ENCODE peak calls at places on chromosomes 7 and 10, in eight cellular contexts. L is kidney; S is cardiac muscle cell; R is activated B cell treated with CpG ODN at 0.5 μM for 24 hours; H is sigmoid colon; M is RWPE1; U is CD8-positive, alpha-beta T cell; K is lower lobe of right lung. Z is an unnamed sample.

GRCh38 chr7:14806886-14807285 is 95.7 kb downstream of the DGKB start:
- DNase-seq in S (no peak), K (no peak), H (no peak), R (no peak), L (no peak), M (no peak), U (no peak), Z (no peak)

GRCh38 chr7:100965723-100966541 is 3.4 kb upstream of the MUC12 start:
- DNase-seq in L (peak), R (peak), K (peak), M (peak), H (no peak), S (peak), U (peak), Z (peak)

GRCh38 chr10:118333871-118334270 is 8.3 kb downstream of the FAM204A start:
- DNase-seq in H (no peak), S (no peak), M (no peak), R (no peak), L (no peak), K (no peak), U (no peak), Z (no peak)

GRCh38 chr7:43071604-43072003 is 40.8 kb upstream of the HECW1 start:
- DNase-seq in R (no peak), U (no peak), M (no peak), K (no peak), L (no peak), H (no peak), S (peak), Z (no peak)

GRCh38 chr7:100547872-100548271 is 8.9 kb downstream of the AGFG2 start:
- DNase-seq in S (no peak), U (no peak), H (no peak), K (no peak), L (no peak), M (no peak), R (no peak), Z (no peak)

GRCh38 chr7:109983618-109984017 is 1107.3 kb upstream of the LRRN3 start:
- DNase-seq in R (no peak), H (no peak), U (no peak), L (no peak), S (no peak), M (no peak), K (no peak), Z (no peak)

GRCh38 chr7:55657654-55658053 is 85.4 kb upstream of the VOPP1 start:
- DNase-seq in R (no peak), U (no peak), M (no peak), K (no peak), H (no peak), L (no peak), S (no peak), Z (no peak)

GRCh38 chr10:131427901-131428300 is 116.4 kb upstream of the TCERG1L start:
- DNase-seq in H (no peak), M (no peak), R (no peak), K (no peak), L (peak), S (no peak), U (no peak), Z (no peak)

GRCh38 chr7:81361769-81362168 is 408.1 kb downstream of the HGF start:
- DNase-seq in M (no peak), K (no peak), R (no peak), L (no peak), U (no peak), H (no peak), S (peak), Z (no peak)

GRCh38 chr7:12833829-12834228 is 146.4 kb downstream of the ARL4A start:
- DNase-seq in K (no peak), H (no peak), S (no peak), R (no peak), M (no peak), U (no peak), L (no peak), Z (no peak)

GRCh38 chr7:47449810-47450586 is 131.9 kb downstream of the TNS3 start:
- DNase-seq in K (no peak), U (no peak), S (no peak), H (no peak), R (no peak), M (no peak), L (no peak), Z (no peak)

GRCh38 chr7:137717811-137718271 is 128.9 kb downstream of the DGKI start:
- DNase-seq in M (no peak), L (no peak), K (no peak), R (no peak), S (no peak), U (no peak), H (no peak), Z (no peak)

GRCh38 chr10:1102836-1103235 is 46.7 kb downstream of the WDR37 start:
- DNase-seq in M (no peak), R (no peak), U (no peak), L (no peak), K (no peak), S (no peak), H (no peak), Z (no peak)

GRCh38 chr7:30743371-30744074 is 8.4 kb upstream of the INMT start:
- DNase-seq in L (no peak), U (no peak), M (peak), S (peak), K (no peak), R (no peak), H (no peak), Z (no peak)

GRCh38 chr7:3544202-3544601 is 243.2 kb downstream of the SDK1 start:
- DNase-seq in U (no peak), M (no peak), S (no peak), H (no peak), K (no peak), R (no peak), L (no peak), Z (no peak)

GRCh38 chr7:73718905-73719805 is at the start of gene STX1A:
- DNase-seq in U (peak), K (peak), R (peak), S (peak), M (peak), H (peak), L (peak), Z (peak)

GRCh38 chr7:140672382-140673062 is at the start of gene ADCK2:
- DNase-seq in U (peak), S (peak), L (peak), M (peak), K (peak), R (peak), H (peak), Z (peak)

GRCh38 chr7:55224111-55224510 is 141.0 kb upstream of the LANCL2 start:
- DNase-seq in R (no peak), K (no peak), M (no peak), U (no peak), S (no peak), H (no peak), L (no peak), Z (no peak)

GRCh38 chr10:95525033-95525418 is 36.1 kb downstream of the SORBS1 start:
- DNase-seq in L (no peak), R (no peak), M (no peak), U (no peak), H (no peak), K (no peak), S (no peak), Z (no peak)

GRCh38 chr10:80324086-80324485 is 32.5 kb downstream of the DYDC1 start:
- DNase-seq in U (no peak), M (peak), R (no peak), H (no peak), S (no peak), L (no peak), K (no peak), Z (no peak)

GRCh38 chr7:143490719-143491306 is 13.1 kb downstream of the TAS2R41 start:
- DNase-seq in H (no peak), L (no peak), M (no peak), K (no peak), S (peak), U (no peak), R (no peak), Z (no peak)

DNA sequence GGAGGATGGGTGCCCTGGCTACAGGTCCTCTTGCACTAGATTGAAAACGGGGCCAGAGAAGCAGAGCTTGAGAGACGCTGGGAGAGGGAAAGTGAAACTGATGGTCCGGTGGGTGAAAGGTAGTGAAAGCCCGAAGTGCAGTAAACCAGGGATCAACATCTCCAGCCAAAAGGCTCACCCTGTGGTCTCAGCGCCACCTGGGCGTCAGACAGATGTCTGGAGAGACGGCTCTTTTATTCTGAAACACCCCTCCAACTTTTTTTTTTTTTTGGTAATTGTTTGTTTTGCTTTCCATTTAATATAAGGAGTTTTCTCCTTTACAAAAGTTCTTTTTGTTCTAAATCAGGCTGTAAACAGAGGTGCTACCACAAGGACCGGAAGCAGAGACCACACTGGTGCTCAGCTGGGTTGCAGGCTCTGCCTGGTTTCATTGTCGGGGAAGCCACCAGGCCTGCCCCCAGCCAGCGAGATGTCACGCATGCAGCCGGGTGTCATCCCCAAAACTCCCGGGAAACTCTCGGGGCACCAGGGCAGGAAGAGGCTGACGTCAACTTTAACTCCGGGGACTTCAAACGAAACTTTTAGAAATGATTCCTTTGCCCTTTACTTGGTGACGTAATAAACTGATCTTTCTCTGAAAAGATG is 11.2 kb downstream of the IL2RA start:
- DNase-seq in K (peak), M (peak), L (peak), H (peak), U (peak), R (peak), S (no peak), Z (peak)
- TF ChIP-seq CTCF in K (peak), M (peak), L (peak), H (peak), U (peak), R (no peak), S (peak), Z (peak)

GRCh38 chr7:32459767-32460166 is 30.4 kb downstream of the LSM5 start:
- DNase-seq in M (no peak), R (no peak), S (no peak), H (no peak), K (no peak), U (no peak), L (no peak), Z (no peak)

GRCh38 chr7:32462966-32463365 is 27.2 kb downstream of the LSM5 start:
- DNase-seq in K (no peak), R (no peak), H (no peak), U (no peak), S (no peak), M (peak), L (no peak), Z (no peak)

GRCh38 chr7:32461484-32461883 is 28.7 kb downstream of the LSM5 start:
- DNase-seq in M (no peak), L (no peak), R (no peak), H (no peak), K (no peak), S (no peak), U (no peak), Z (no peak)

GRCh38 chr7:32458025-32458424 is 32.2 kb downstream of the LSM5 start:
- DNase-seq in S (no peak), U (no peak), L (no peak), H (no peak), K (no peak), M (no peak), R (no peak), Z (no peak)

DNA sequence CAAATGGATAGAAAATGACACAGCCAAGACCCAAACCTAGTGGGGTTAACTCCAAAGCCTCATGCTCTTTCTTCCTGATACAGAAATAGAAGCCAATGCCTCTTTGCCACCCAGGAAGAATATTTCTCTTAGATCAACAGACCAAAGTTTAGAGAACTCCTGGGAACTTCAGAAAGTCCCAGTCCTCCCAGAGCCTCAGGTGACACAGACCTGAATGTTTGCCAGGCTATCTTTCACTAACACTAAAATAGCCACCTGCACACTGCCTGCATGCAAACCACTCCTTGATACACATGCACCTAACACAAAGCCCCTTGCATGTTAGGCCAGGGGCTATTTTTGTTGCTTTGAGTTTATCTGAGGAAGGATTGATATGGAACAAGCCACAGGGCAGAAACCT is 27.7 kb downstream of the LSM5 start:
- DNase-seq in H (no peak), R (no peak), S (peak), M (no peak), U (no peak), K (no peak), L (no peak), Z (no peak)
- TF ChIP-seq CTCF in H (no peak), R (no peak), S (no peak), M (no peak), U (no peak), K (no peak), L (no peak), Z (no peak)

GRCh38 chr10:89643812-89644690 is 991 bp downstream of the PANK1 start:
- DNase-seq in U (peak), K (peak), M (peak), R (peak), L (peak), H (peak), S (peak), Z (peak)

GRCh38 chr10:89643431-89643811 is 1.6 kb downstream of the PANK1 start:
- DNase-seq in L (no peak), K (no peak), H (no peak), U (no peak), S (no peak), M (no peak), R (no peak), Z (no peak)

GRCh38 chr10:89644967-89645741 is at the start of gene PANK1:
- DNase-seq in K (peak), R (peak), U (peak), H (peak), S (peak), L (peak), M (peak), Z (peak)

GRCh38 chr10:89645742-89646172 is 715 bp upstream of the PANK1 start:
- DNase-seq in H (no peak), L (no peak), R (no peak), K (no peak), S (no peak), U (no peak), M (no peak), Z (no peak)

GRCh38 chr10:89644691-89644966 is 413 bp downstream of the PANK1 start:
- DNase-seq in K (no peak), R (peak), S (no peak), L (peak), H (no peak), M (no peak), U (peak), Z (no peak)
- TF ChIP-seq CTCF in K (no peak), R (no peak), S (no peak), L (no peak), H (no peak), M (no peak), U (no peak), Z (no peak)

GRCh38 chr10:11512596-11512995 is 98.9 kb downstream of the USP6NL start:
- DNase-seq in S (no peak), R (no peak), K (no peak), M (no peak), L (no peak), H (no peak), U (no peak), Z (no peak)

GRCh38 chr10:11517150-11517549 is 94.3 kb downstream of the USP6NL start:
- DNase-seq in L (no peak), R (no peak), K (no peak), M (peak), S (no peak), U (no peak), H (no peak), Z (peak)

GRCh38 chr10:11513727-11514126 is 97.7 kb downstream of the USP6NL start:
- DNase-seq in H (no peak), R (no peak), U (no peak), M (no peak), K (no peak), S (no peak), L (no peak), Z (no peak)

GRCh38 chr10:11516419-11516721 is 95.1 kb downstream of the USP6NL start:
- DNase-seq in R (no peak), L (no peak), M (no peak), S (no peak), U (no peak), H (no peak), K (no peak), Z (no peak)

DNA sequence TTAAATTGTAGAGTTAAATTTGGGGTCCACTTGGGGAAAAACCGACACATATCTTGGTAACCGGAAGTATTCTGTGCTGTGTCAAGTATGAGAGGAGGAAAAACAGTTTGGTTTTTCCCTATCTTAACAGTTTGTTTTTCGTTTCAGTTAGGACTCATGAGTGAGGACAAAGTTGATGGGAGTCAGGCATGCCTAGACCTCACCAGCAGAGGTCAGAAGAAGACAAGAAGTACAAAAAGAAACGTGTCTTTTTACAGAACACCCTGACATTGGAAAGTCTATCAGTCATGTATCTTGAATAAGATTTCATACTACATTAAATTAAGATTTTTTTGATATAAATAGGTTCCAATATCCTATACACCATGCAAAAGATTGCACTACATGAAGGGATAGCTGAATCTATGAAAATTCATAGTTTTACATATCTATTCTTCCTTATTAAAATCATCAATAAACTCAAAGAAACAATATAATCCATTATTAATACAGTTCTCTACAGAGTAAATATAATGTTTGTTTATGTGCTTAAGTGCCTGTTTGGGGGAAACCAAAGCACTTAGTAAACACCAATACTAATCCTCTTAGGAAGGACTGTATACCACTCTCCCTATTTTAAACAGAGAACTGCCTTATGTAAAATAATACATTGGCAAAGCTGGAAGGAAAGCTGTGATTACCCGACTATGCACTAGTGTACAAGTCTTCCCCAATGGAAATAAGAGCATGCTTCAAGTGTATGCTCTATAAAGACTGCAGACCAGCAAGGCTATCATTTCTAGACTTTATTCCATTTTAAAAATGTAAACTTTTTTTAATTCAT is 95.6 kb downstream of the USP6NL start:
- DNase-seq in K (no peak), S (peak), L (no peak), H (no peak), R (no peak), M (peak), U (no peak), Z (peak)
- TF ChIP-seq CTCF in K (peak), S (peak), L (peak), H (peak), R (peak), M (peak), U (peak), Z (peak)

DNA sequence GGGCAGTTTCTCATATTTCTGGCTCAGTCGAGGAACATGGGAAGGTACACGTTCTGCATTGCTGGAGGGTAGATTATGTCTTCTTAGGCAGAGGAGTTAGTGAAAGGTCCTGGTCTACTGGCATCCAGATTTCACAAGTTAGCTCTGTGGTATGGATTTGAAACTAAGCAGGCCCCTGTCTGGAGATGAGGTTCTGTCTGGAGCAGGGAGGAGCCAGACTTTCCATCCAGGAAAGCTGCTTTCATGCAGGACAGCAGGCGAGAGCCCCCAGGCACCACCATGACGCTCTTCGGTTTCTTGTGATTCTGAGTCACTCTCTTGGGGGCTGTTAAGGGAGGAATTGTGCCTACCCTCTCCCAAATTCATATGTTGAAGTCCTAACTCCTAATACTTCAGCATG is 184.3 kb downstream of the KIAA1217 start:
- DNase-seq in L (no peak), S (peak), H (no peak), U (no peak), M (no peak), K (no peak), R (no peak), Z (no peak)
- TF ChIP-seq CTCF in L (no peak), S (no peak), H (no peak), U (no peak), M (no peak), K (no peak), R (no peak), Z (no peak)

GRCh38 chr7:148967032-148967372 is 61.3 kb downstream of the PDIA4 start:
- DNase-seq in M (no peak), R (no peak), S (no peak), L (no peak), H (no peak), U (no peak), K (no peak), Z (no peak)
- TF ChIP-seq CTCF in M (peak), R (no peak), S (no peak), L (no peak), H (no peak), U (peak), K (peak), Z (no peak)

DNA sequence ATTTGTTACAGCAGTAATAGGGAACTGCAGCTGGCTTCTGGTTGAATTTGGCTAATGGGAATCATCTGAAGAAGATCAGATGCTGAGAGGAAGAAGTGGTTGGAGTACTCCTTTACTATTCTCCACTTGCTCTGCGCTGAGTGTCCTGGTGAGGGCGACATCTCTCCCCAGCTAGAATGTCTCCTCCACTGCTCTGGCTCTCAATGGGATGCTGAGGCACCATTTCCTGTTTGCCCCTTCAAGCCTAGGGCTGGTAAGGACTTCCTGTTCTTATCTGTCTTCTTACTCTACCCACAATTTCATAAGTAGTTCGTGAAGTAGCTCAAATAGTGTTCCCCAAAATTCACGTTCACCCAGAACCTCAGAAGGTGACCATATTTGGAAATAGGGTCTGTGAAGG is 43.2 kb upstream of the TES start:
- DNase-seq in L (no peak), U (no peak), H (no peak), S (no peak), K (no peak), M (no peak), R (no peak), Z (no peak)
- TF ChIP-seq CTCF in L (no peak), U (no peak), H (no peak), S (no peak), K (no peak), M (no peak), R (no peak), Z (no peak)

Z was measured in GM13977.